ENCODE peak calls at places on chromosomes 4 and X, in five cellular contexts. One of them, this sample, is unnamed.

GRCh38 chr4:3710451-3711182 is 55.6 kb upstream of the ADRA2C start:
- DNase-seq in fibroblast of lung: no peak
- DNase-seq in testis: peak; percentile 39
- DNase-seq in psoas muscle: no peak
- DNase-seq in Panc1: no peak
- DNase-seq in this sample: peak; percentile 46

GRCh38 chrX:39073131-39073530 is 271.9 kb downstream of the MID1IP1 start:
- DNase-seq in testis: no peak
- DNase-seq in fibroblast of lung: no peak
- DNase-seq in Panc1: no peak
- DNase-seq in psoas muscle: no peak
- DNase-seq in this sample: no peak

GRCh38 chrX:131830400-131831184 is 192.5 kb upstream of the STK26 start:
- DNase-seq in fibroblast of lung: peak; percentile 45
- DNase-seq in testis: peak; percentile 28
- DNase-seq in Panc1: no peak
- DNase-seq in psoas muscle: peak; percentile 55
- DNase-seq in this sample: no peak

GRCh38 chr4:177367336-177367735 is 57.7 kb downstream of the NEIL3 start:
- DNase-seq in Panc1: no peak
- DNase-seq in testis: no peak
- DNase-seq in psoas muscle: no peak
- DNase-seq in fibroblast of lung: no peak
- DNase-seq in this sample: no peak

GRCh38 chr4:22739933-22740332 is 47.2 kb downstream of the GBA3 start:
- DNase-seq in psoas muscle: no peak
- DNase-seq in testis: no peak
- DNase-seq in Panc1: no peak
- DNase-seq in fibroblast of lung: no peak
- DNase-seq in this sample: no peak

GRCh38 chr4:58843456-58843855 is 1733.3 kb upstream of the IGFBP7 start:
- DNase-seq in psoas muscle: no peak
- DNase-seq in testis: no peak
- DNase-seq in Panc1: no peak
- DNase-seq in fibroblast of lung: no peak
- DNase-seq in this sample: no peak

GRCh38 chr4:6454112-6454910 is 18.1 kb downstream of the PPP2R2C start:
- DNase-seq in fibroblast of lung: no peak
- DNase-seq in Panc1: no peak
- DNase-seq in testis: no peak
- DNase-seq in psoas muscle: no peak
- DNase-seq in this sample: no peak

GRCh38 chr4:147029296-147029695 is 83.6 kb upstream of the TTC29 start:
- DNase-seq in psoas muscle: no peak
- DNase-seq in testis: no peak
- DNase-seq in fibroblast of lung: no peak
- DNase-seq in Panc1: no peak
- DNase-seq in this sample: no peak

GRCh38 chrX:108439961-108440696 is 491 bp downstream of the COL4A5 start:
- DNase-seq in fibroblast of lung: no peak
- DNase-seq in Panc1: no peak
- DNase-seq in testis: peak; percentile 20
- DNase-seq in psoas muscle: no peak
- DNase-seq in this sample: no peak

GRCh38 chrX:53074987-53075386 is 7.2 kb upstream of the TSPYL2 start:
- DNase-seq in testis: no peak
- DNase-seq in psoas muscle: no peak
- DNase-seq in fibroblast of lung: no peak
- DNase-seq in Panc1: no peak
- DNase-seq in this sample: no peak

GRCh38 chr4:925171-925570 is 6.9 kb downstream of the GAK start:
- DNase-seq in testis: no peak
- DNase-seq in psoas muscle: no peak
- DNase-seq in Panc1: no peak
- DNase-seq in fibroblast of lung: no peak
- DNase-seq in this sample: no peak

GRCh38 chr4:178535939-178536579 is 1093.8 kb upstream of the AGA start:
- DNase-seq in testis: no peak
- DNase-seq in psoas muscle: no peak
- DNase-seq in Panc1: no peak
- DNase-seq in fibroblast of lung: no peak
- DNase-seq in this sample: no peak

GRCh38 chrX:152960115-152960514 is 33.8 kb downstream of the PNMA5 start:
- DNase-seq in testis: no peak
- DNase-seq in Panc1: no peak
- DNase-seq in fibroblast of lung: no peak
- DNase-seq in psoas muscle: no peak
- DNase-seq in this sample: no peak
- H3K27me3 ChIP-seq in testis: no peaks in the 10 kb centered on the region
- H3K27me3 ChIP-seq in Panc1: no peaks in the 10 kb centered on the region
- H3K27me3 ChIP-seq in fibroblast of lung: no peaks in the 10 kb centered on the region
- H3K27me3 ChIP-seq in psoas muscle: no peaks in the 10 kb centered on the region
- H3K27me3 ChIP-seq in this sample: no peaks in the 10 kb centered on the region

DNA sequence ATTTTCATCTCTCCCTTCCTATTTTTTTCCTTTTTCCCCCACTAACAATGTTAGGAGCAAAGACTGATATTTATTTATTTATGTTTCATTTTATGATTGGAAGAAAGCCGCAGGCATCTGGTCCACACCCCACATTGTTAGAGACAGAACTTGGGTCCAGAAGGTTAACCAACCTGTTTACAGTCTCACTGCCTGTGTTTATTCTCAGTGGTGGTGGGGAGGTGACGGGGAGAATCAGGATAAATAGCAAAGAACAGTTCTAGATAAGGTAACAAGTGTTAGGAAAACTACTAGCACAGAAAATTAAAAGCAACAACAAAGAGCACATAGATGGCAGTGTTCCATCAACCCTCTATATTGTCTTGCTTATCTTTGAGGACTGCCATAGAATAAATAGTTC is 301.7 kb upstream of the DIPK2B start:
- DNase-seq in psoas muscle: no peak
- DNase-seq in Panc1: no peak
- DNase-seq in testis: no peak
- DNase-seq in fibroblast of lung: no peak
- DNase-seq in this sample: no peak
- H3K9me3 ChIP-seq in psoas muscle: no peaks in the 10 kb centered on the region
- H3K9me3 ChIP-seq in Panc1: peaks cover 5% of the 10 kb centered on the region
- H3K9me3 ChIP-seq in testis: no peaks in the 10 kb centered on the region
- H3K9me3 ChIP-seq in fibroblast of lung: no peaks in the 10 kb centered on the region
- H3K9me3 ChIP-seq in this sample: no peaks in the 10 kb centered on the region

DNA sequence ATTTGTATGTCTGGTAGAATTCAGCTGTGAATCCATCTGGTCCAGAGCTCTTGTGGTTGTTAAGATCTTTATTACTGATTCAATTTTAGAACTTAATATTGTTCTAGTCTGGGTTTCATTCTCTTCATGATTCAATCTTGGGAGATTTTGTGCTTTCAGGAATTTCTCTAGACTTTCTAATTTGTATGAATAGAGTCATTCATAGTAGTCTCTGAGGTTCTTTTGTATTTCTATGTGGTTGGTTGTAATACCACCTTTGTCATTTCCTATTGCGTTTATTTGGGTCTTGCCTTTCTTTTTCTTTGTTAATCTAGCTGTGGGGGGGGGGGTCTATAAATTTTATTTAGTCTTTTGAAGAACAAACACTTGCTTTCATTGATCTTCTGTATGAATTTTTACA is 824.8 kb upstream of the GALNTL6 start:
- DNase-seq in fibroblast of lung: no peak
- DNase-seq in testis: no peak
- DNase-seq in psoas muscle: no peak
- DNase-seq in Panc1: no peak
- DNase-seq in this sample: no peak
- H3K4me3 ChIP-seq in fibroblast of lung: no peak overlapping the region
- H3K4me3 ChIP-seq in testis: no peak overlapping the region
- H3K4me3 ChIP-seq in psoas muscle: no peak overlapping the region
- H3K4me3 ChIP-seq in Panc1: no peak overlapping the region
- H3K4me3 ChIP-seq in this sample: no peak overlapping the region

GRCh38 chrX:129932792-129933321 is 26.9 kb downstream of the UTP14A start:
- DNase-seq in psoas muscle: peak; percentile 31
- DNase-seq in testis: peak; percentile 28
- DNase-seq in Panc1: no peak
- DNase-seq in fibroblast of lung: no peak
- DNase-seq in this sample: no peak
- H3K27me3 ChIP-seq in psoas muscle: no peaks in the 10 kb centered on the region
- H3K27me3 ChIP-seq in testis: no peaks in the 10 kb centered on the region
- H3K27me3 ChIP-seq in Panc1: no peaks in the 10 kb centered on the region
- H3K27me3 ChIP-seq in fibroblast of lung: peaks cover 8% of the 10 kb centered on the region
- H3K27me3 ChIP-seq in this sample: no peaks in the 10 kb centered on the region

GRCh38 chr4:114558446-114559020 is 40.1 kb upstream of the UGT8 start:
- DNase-seq in Panc1: no peak
- DNase-seq in testis: no peak
- DNase-seq in fibroblast of lung: no peak
- DNase-seq in psoas muscle: no peak
- DNase-seq in this sample: no peak
- H3K9me3 ChIP-seq in Panc1: peaks cover 3% of the 10 kb centered on the region
- H3K9me3 ChIP-seq in testis: no peaks in the 10 kb centered on the region
- H3K9me3 ChIP-seq in fibroblast of lung: no peaks in the 10 kb centered on the region
- H3K9me3 ChIP-seq in psoas muscle: no peaks in the 10 kb centered on the region
- H3K9me3 ChIP-seq in this sample: peaks cover 7% of the 10 kb centered on the region

GRCh38 chrX:124342174-124342867 is 4.0 kb upstream of the SH2D1A start:
- DNase-seq in fibroblast of lung: no peak
- DNase-seq in psoas muscle: no peak
- DNase-seq in testis: no peak
- DNase-seq in Panc1: no peak
- DNase-seq in this sample: no peak
- H3K4me3 ChIP-seq in fibroblast of lung: no peak overlapping the region
- H3K4me3 ChIP-seq in psoas muscle: no peak overlapping the region
- H3K4me3 ChIP-seq in testis: no peak overlapping the region
- H3K4me3 ChIP-seq in Panc1: no peak overlapping the region
- H3K4me3 ChIP-seq in this sample: no peak overlapping the region

DNA sequence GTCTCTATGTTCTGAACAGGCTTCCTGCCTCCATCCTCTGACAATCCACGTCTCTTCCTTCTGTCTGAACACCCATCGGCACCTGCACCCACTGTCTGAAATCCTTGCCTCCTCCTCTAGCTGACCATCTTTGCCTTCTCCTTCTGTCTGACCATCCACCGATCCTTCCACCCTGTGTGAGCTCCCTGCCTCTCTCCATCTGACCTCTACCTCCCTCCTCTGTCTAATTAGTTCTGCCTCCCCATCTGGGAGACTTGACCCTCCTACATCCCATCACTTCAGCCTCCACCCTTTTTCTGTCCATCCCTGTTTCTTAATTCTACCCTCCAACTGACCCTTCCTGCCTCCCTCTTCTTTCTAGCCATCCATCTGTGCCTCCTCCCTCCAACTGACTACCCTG is 10.0 kb downstream of the SLC38A5 start:
- DNase-seq in Panc1: no peak
- DNase-seq in psoas muscle: no peak
- DNase-seq in fibroblast of lung: no peak
- DNase-seq in testis: no peak
- DNase-seq in this sample: no peak
- H3K27me3 ChIP-seq in Panc1: no peaks in the 10 kb centered on the region
- H3K27me3 ChIP-seq in psoas muscle: peaks cover 10% of the 10 kb centered on the region
- H3K27me3 ChIP-seq in fibroblast of lung: no peaks in the 10 kb centered on the region
- H3K27me3 ChIP-seq in testis: no peaks in the 10 kb centered on the region
- H3K27me3 ChIP-seq in this sample: no peaks in the 10 kb centered on the region

DNA sequence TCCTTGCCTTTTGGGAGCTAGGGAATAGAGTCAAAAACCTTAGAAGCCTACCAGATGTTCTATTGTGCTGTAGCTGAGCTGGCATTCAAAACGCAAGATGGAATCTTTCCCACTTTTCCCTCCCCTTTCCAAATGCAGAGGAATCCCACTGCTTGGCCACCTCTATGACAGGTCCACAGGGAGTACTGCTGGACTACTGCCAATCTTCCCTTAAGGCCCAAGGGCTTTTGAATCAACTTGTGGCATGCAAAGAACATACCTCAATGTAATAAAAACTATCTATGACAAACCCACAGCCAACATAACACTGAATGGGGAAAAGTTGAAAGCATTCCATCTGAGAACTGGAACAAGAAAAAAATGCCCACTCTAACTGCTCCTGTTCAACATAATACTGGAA is 139.2 kb upstream of the AGTR2 start:
- DNase-seq in testis: no peak
- DNase-seq in fibroblast of lung: no peak
- DNase-seq in psoas muscle: no peak
- DNase-seq in Panc1: no peak
- DNase-seq in this sample: no peak
- H3K9me3 ChIP-seq in testis: no peaks in the 10 kb centered on the region
- H3K9me3 ChIP-seq in fibroblast of lung: no peaks in the 10 kb centered on the region
- H3K9me3 ChIP-seq in psoas muscle: peaks cover 4% of the 10 kb centered on the region
- H3K9me3 ChIP-seq in Panc1: no peaks in the 10 kb centered on the region
- H3K9me3 ChIP-seq in this sample: no peaks in the 10 kb centered on the region

DNA sequence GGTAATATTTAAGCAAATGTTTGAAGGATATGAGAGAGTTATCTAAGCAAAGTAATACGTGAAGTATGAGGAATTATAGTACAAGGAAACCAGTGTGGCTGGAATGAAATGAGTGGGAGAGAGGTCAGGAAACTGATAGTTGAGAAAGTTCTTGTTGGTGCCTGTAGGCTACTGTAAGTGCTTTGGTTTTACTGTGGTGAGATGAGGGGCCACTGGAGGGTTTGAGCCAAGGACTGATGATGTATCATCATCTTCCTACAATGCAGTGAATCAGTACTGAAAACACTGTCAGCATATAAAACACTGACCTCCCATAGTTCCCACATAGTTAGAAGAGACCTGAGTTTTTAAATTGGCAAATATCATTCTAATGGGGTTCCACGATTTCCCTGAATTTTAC is 367.5 kb upstream of the CTSO start:
- DNase-seq in psoas muscle: no peak
- DNase-seq in testis: no peak
- DNase-seq in Panc1: no peak
- DNase-seq in fibroblast of lung: peak; percentile 49
- DNase-seq in this sample: no peak
- H3K4me3 ChIP-seq in psoas muscle: no peak overlapping the region
- H3K4me3 ChIP-seq in testis: no peak overlapping the region
- H3K4me3 ChIP-seq in Panc1: no peak overlapping the region
- H3K4me3 ChIP-seq in fibroblast of lung: no peak overlapping the region
- H3K4me3 ChIP-seq in this sample: no peak overlapping the region